ENCODE peak calls at places on chromosome 13, in seven cellular contexts. R, K, X, E, O, A and Q are unnamed samples.

GRCh38 chr13:49587311-49587847 is 2.0 kb upstream of the RCBTB1 start:
- DNase-seq in R (peak; percentile 91), K (no peak), X (no peak), E (no peak), O (no peak), A (peak; percentile 29), Q (peak; percentile 43)

GRCh38 chr13:52786747-52787146 is 47.1 kb upstream of the CNMD start:
- DNase-seq in R (no peak), K (no peak), X (no peak), E (no peak), O (peak; percentile 57), A (peak; percentile 2), Q (no peak)

GRCh38 chr13:100069278-100069677 is 19.6 kb upstream of the PCCA start:
- DNase-seq in R (peak; percentile 76), K (no peak), X (no peak), E (no peak), O (no peak), A (no peak), Q (peak; percentile 87)

GRCh38 chr13:67119481-67119883 is 110.7 kb downstream of the PCDH9 start:
- DNase-seq in R (peak; percentile 94), K (no peak), X (no peak), E (no peak), O (no peak), A (peak; percentile 79), Q (peak; percentile 85)

GRCh38 chr13:67061750-67062149 is 168.4 kb downstream of the PCDH9 start:
- DNase-seq in R (no peak), K (no peak), X (no peak), E (no peak), O (no peak), A (no peak), Q (no peak)

GRCh38 chr13:94427313-94427712 is 52.2 kb downstream of the DCT start:
- DNase-seq in R (no peak), K (no peak), X (no peak), E (no peak), O (no peak), A (no peak), Q (no peak)

GRCh38 chr13:98650376-98651107 is 73.6 kb upstream of the STK24 start:
- DNase-seq in R (peak; percentile 54), K (no peak), X (no peak), E (peak; percentile 89), O (peak; percentile 67), A (peak; percentile 88), Q (no peak)

GRCh38 chr13:36029171-36029570 is 102.0 kb downstream of the DCLK1 start:
- DNase-seq in R (peak; percentile 90), K (no peak), X (no peak), E (no peak), O (no peak), A (peak; percentile 68), Q (peak; percentile 47)

GRCh38 chr13:110012102-110012739 is 225.8 kb upstream of the IRS2 start:
- DNase-seq in R (peak; percentile 94), K (no peak), X (no peak), E (no peak), O (peak; percentile 22), A (peak; percentile 89), Q (peak; percentile 63)

GRCh38 chr13:110409581-110409992 is 102.5 kb downstream of the COL4A2 start:
- DNase-seq in R (peak; percentile 44), K (no peak), X (no peak), E (no peak), O (no peak), A (peak; percentile 74), Q (peak; percentile 53)

GRCh38 chr13:89027694-89028306 is 1356.6 kb downstream of the SLITRK5 start:
- DNase-seq in R (no peak), K (no peak), X (no peak), E (no peak), O (no peak), A (no peak), Q (no peak)

GRCh38 chr13:63910406-63910957 is 2494.8 kb upstream of the PCDH20 start:
- DNase-seq in R (no peak), K (peak; percentile 40), X (no peak), E (no peak), O (no peak), A (no peak), Q (no peak)

GRCh38 chr13:106496072-106496997 is 39.1 kb downstream of the EFNB2 start:
- DNase-seq in R (no peak), K (no peak), X (no peak), E (no peak), O (no peak), A (no peak), Q (no peak)

GRCh38 chr13:59776924-59777690 is 386.6 kb downstream of the DIAPH3 start:
- DNase-seq in R (peak; percentile 92), K (no peak), X (no peak), E (no peak), O (no peak), A (peak; percentile 86), Q (peak; percentile 74)

GRCh38 chr13:106561551-106562170 is 6.3 kb downstream of the ARGLU1 start:
- DNase-seq in R (no peak), K (no peak), X (no peak), E (no peak), O (no peak), A (no peak), Q (no peak)

GRCh38 chr13:104571161-104571889 is 1505.1 kb upstream of the SLC10A2 start:
- DNase-seq in R (peak; percentile 89), K (peak; percentile 75), X (peak; percentile 56), E (no peak), O (peak; percentile 60), A (peak; percentile 90), Q (peak; percentile 80)

GRCh38 chr13:83829800-83830199 is 52.5 kb downstream of the SLITRK1 start:
- DNase-seq in R (no peak), K (no peak), X (no peak), E (no peak), O (no peak), A (no peak), Q (no peak)

GRCh38 chr13:31747966-31748365 is 8.6 kb downstream of the RXFP2 start:
- DNase-seq in R (no peak), K (no peak), X (no peak), E (no peak), O (no peak), A (no peak), Q (no peak)

GRCh38 chr13:97653741-97654140 is 219.8 kb downstream of the RAP2A start:
- DNase-seq in R (no peak), K (no peak), X (no peak), E (no peak), O (no peak), A (peak; percentile 16), Q (peak; percentile 94)

GRCh38 chr13:104750377-104750776 is 1684.2 kb upstream of the SLC10A2 start:
- DNase-seq in R (peak; percentile 82), K (no peak), X (no peak), E (no peak), O (peak; percentile 16), A (peak; percentile 18), Q (no peak)

GRCh38 chr13:77429320-77430142 is 102.6 kb upstream of the MYCBP2 start:
- DNase-seq in R (no peak), K (no peak), X (no peak), E (no peak), O (no peak), A (peak; percentile 81), Q (no peak)

GRCh38 chr13:99974939-99975561 is 3.5 kb upstream of the ZIC5 start:
- DNase-seq in R (no peak), K (peak; percentile 52), X (no peak), E (no peak), O (no peak), A (no peak), Q (no peak)

GRCh38 chr13:102402292-102402691 is 444 bp upstream of the FGF14 start:
- DNase-seq in R (peak; percentile 27), K (peak; percentile 92), X (peak; percentile 44), E (no peak), O (no peak), A (no peak), Q (no peak)

GRCh38 chr13:98446234-98446621 is 130.7 kb downstream of the STK24 start:
- DNase-seq in R (no peak), K (no peak), X (no peak), E (no peak), O (no peak), A (no peak), Q (no peak)

GRCh38 chr13:28423010-28423409 is 71.9 kb downstream of the FLT1 start:
- DNase-seq in R (no peak), K (no peak), X (no peak), E (no peak), O (no peak), A (no peak), Q (no peak)

GRCh38 chr13:20475927-20476691 is 49.5 kb downstream of the CRYL1 start:
- DNase-seq in R (no peak), K (no peak), X (no peak), E (no peak), O (no peak), A (no peak), Q (no peak)

GRCh38 chr13:73602295-73602694 is 531.9 kb downstream of the KLF12 start:
- DNase-seq in R (peak; percentile 87), K (no peak), X (no peak), E (no peak), O (no peak), A (peak; percentile 58), Q (peak; percentile 55)

GRCh38 chr13:46377554-46377953 is 9.5 kb downstream of the RUBCNL start:
- DNase-seq in R (no peak), K (no peak), X (no peak), E (no peak), O (no peak), A (no peak), Q (no peak)
- TF ChIP-seq CTCF in R (no peak), K (no peak), X (no peak), E (no peak), O (no peak), A (no peak), Q (no peak)

DNA sequence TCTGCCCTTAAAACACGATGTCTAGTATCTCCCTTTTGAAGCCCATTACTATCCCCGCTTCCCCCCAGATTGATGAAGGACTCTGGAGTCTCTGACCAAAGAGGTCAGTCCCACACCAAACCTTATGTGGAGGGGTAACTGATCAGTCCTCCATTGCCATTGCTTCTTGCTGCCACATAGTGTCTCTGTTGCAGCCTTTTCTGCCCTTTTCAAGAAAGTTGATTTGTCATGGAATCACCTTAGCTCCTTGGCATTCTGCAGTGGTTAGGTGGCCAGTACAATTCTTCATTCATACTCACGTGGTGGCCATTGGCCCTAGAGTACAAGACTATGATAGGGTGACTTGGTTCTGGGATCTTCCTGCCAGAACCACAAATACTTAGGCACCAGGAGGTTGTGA is 8.4 kb upstream of the HTR2A start:
- DNase-seq in R (no peak), K (no peak), X (no peak), E (no peak), O (no peak), A (peak; percentile 55), Q (no peak)
- TF ChIP-seq CTCF in R (no peak), K (peak; percentile 59), X (no peak), E (no peak), O (no peak), A (peak; percentile 59), Q (no peak)

GRCh38 chr13:33464345-33464744 is 178.8 kb upstream of the STARD13 start:
- DNase-seq in R (no peak), K (no peak), X (no peak), E (no peak), O (no peak), A (no peak), Q (no peak)
- TF ChIP-seq CTCF in R (no peak), K (no peak), X (no peak), E (no peak), O (no peak), A (no peak), Q (no peak)

DNA sequence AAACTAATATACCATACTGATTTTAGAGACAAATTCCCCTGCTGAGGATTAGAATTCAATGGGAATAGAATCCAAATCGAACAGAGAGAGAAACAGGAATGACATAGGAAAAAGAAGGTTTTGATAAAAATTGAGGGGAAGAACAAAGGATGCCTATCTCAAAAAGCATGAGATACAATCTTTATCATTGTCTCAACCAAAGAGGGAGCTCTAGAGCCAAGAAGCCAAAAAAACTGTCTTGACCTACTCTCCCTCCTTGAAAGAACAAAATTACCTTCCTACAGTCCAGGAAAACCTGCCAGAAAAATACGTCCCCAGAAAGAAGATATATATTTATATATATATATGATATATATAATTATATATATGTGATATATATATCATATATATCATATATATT is 39.2 kb upstream of the MIR17HG start:
- DNase-seq in R (peak; percentile 5), K (no peak), X (no peak), E (no peak), O (no peak), A (peak; percentile 3), Q (peak; percentile 24)
- TF ChIP-seq CTCF in R (peak; percentile 25), K (peak; percentile 53), X (no peak), E (no peak), O (no peak), A (peak; percentile 9), Q (peak; percentile 19)